ENCODE peak calls at places on chromosome 13, in eight cellular contexts. V, C, L, I, E, O, B and T are unnamed samples.

GRCh38 chr13:107124129-107124718 is 556.3 kb upstream of the ARGLU1 start:
- DNase-seq in B (no peak), C (peak), L (no peak), V (peak), I (peak), E (no peak), O (no peak), T (no peak)

GRCh38 chr13:52695856-52696255 is 43.2 kb downstream of the SUGT1 start:
- DNase-seq in I (no peak), L (no peak), V (peak), E (no peak), B (no peak), C (no peak), O (no peak), T (no peak)

GRCh38 chr13:48156466-48156865 is 61.6 kb upstream of the MED4 start:
- DNase-seq in L (peak), B (no peak), E (no peak), O (peak), V (no peak), I (no peak), C (no peak), T (no peak)

GRCh38 chr13:86581711-86582110 is 782.5 kb upstream of the SLITRK6 start:
- DNase-seq in B (no peak), O (no peak), L (no peak), E (no peak), I (no peak), C (no peak), V (peak), T (no peak)

GRCh38 chr13:98880673-98881072 is 97.2 kb downstream of the DOCK9 start:
- DNase-seq in B (no peak), E (no peak), V (no peak), L (no peak), O (no peak), I (no peak), C (no peak), T (no peak)

GRCh38 chr13:79626924-79627323 is 146.0 kb downstream of the NDFIP2 start:
- DNase-seq in E (no peak), B (no peak), V (no peak), O (no peak), C (no peak), I (no peak), L (no peak), T (no peak)

GRCh38 chr13:49374585-49375290 is 69.1 kb downstream of the CAB39L start:
- DNase-seq in L (no peak), B (no peak), E (no peak), V (peak), C (no peak), I (no peak), O (no peak), T (no peak)

GRCh38 chr13:41054919-41055619 is 6.2 kb upstream of the WBP4 start:
- DNase-seq in O (no peak), L (no peak), E (no peak), C (no peak), B (no peak), I (no peak), V (no peak), T (no peak)

GRCh38 chr13:113814435-113814821 is 49.4 kb downstream of the GAS6 start:
- DNase-seq in V (peak), I (no peak), L (no peak), E (no peak), O (no peak), B (no peak), C (no peak), T (no peak)

GRCh38 chr13:114053026-114053425 is 79.2 kb upstream of the C13orf46 start:
- DNase-seq in B (no peak), V (peak), O (no peak), I (no peak), E (no peak), C (no peak), L (no peak), T (no peak)

GRCh38 chr13:78299832-78300623 is 303.3 kb downstream of the POU4F1 start:
- DNase-seq in I (no peak), O (no peak), L (no peak), E (no peak), C (no peak), V (no peak), B (no peak), T (no peak)

GRCh38 chr13:33087790-33088189 is 71.6 kb downstream of the KL start:
- DNase-seq in L (no peak), C (no peak), I (no peak), O (no peak), V (no peak), E (no peak), B (no peak), T (no peak)

GRCh38 chr13:45167611-45168554 is 33.0 kb downstream of the KCTD4 start:
- DNase-seq in L (no peak), B (peak), I (no peak), E (no peak), C (no peak), O (no peak), V (peak), T (peak)

GRCh38 chr13:32824671-32825070 is 191.6 kb upstream of the KL start:
- DNase-seq in O (no peak), L (no peak), I (no peak), C (no peak), E (no peak), B (peak), V (peak), T (no peak)

GRCh38 chr13:22110368-22110767 is 439.5 kb downstream of the FGF9 start:
- DNase-seq in I (no peak), C (no peak), L (no peak), E (no peak), V (peak), B (no peak), O (no peak), T (no peak)

GRCh38 chr13:111115051-111115840 is at the start of gene ARHGEF7:
- DNase-seq in I (peak), E (no peak), C (peak), O (no peak), B (no peak), V (no peak), L (no peak), T (peak)

GRCh38 chr13:112580912-112581311 is 7.0 kb downstream of the TUBGCP3 start:
- DNase-seq in E (no peak), L (no peak), I (no peak), V (no peak), O (no peak), C (no peak), B (no peak), T (no peak)